ENCODE peak calls at places on chromosomes 4 and X, in four cellular contexts. B, E, S and Z are unnamed samples.

GRCh38 chr4:87868482-87868881 is 35.7 kb downstream of the MEPE start:
- DNase-seq in B (no peak), E (no peak), S (no peak), Z (no peak)

GRCh38 chr4:19983072-19983471 is 268.6 kb upstream of the SLIT2 start:
- DNase-seq in B (no peak), E (no peak), S (no peak), Z (no peak)

GRCh38 chr4:94032754-94033153 is 174.9 kb upstream of the SMARCAD1 start:
- DNase-seq in B (peak; percentile 20), E (no peak), S (no peak), Z (no peak)

GRCh38 chrX:100659431-100660137 is 15.6 kb downstream of the SRPX2 start:
- DNase-seq in B (no peak), E (no peak), S (no peak), Z (no peak)

GRCh38 chr4:40032785-40033184 is 23.9 kb upstream of the N4BP2 start:
- DNase-seq in B (no peak), E (no peak), S (no peak), Z (no peak)

GRCh38 chr4:123603165-123603564 is 206.6 kb downstream of the SPRY1 start:
- DNase-seq in B (no peak), E (no peak), S (no peak), Z (peak; percentile 13)

GRCh38 chr4:110007217-110007616 is 94.5 kb downstream of the EGF start:
- DNase-seq in B (no peak), E (no peak), S (no peak), Z (peak; percentile 13)

GRCh38 chr4:76341063-76341462 is 34.5 kb downstream of the STBD1 start:
- DNase-seq in B (no peak), E (peak; percentile 52), S (no peak), Z (no peak)

GRCh38 chrX:131709553-131709952 is 165.7 kb downstream of the OR13H1 start:
- DNase-seq in B (no peak), E (no peak), S (no peak), Z (no peak)

GRCh38 chrX:47222776-47223350 is 4.4 kb downstream of the CDK16 start:
- DNase-seq in B (no peak), E (peak; percentile 48), S (no peak), Z (no peak)

GRCh38 chrX:73964607-73965006 is 339.4 kb upstream of the ZCCHC13 start:
- DNase-seq in B (no peak), E (no peak), S (no peak), Z (no peak)

GRCh38 chrX:48496660-48497059 is 12.1 kb upstream of the PORCN start:
- DNase-seq in B (no peak), E (peak; percentile 45), S (no peak), Z (no peak)

GRCh38 chrX:114065612-114066178 is 518.2 kb upstream of the HTR2C start:
- DNase-seq in B (no peak), E (no peak), S (no peak), Z (no peak)

GRCh38 chr4:128812360-128812958 is 3.0 kb downstream of the JADE1 start:
- DNase-seq in B (peak; percentile 61), E (peak; percentile 71), S (no peak), Z (peak; percentile 76)

GRCh38 chr4:175273995-175274753 is 356.0 kb downstream of the ADAM29 start:
- DNase-seq in B (no peak), E (no peak), S (no peak), Z (no peak)

GRCh38 chrX:117701050-117701449 is 415.6 kb downstream of the KLHL13 start:
- DNase-seq in B (no peak), E (no peak), S (no peak), Z (no peak)

GRCh38 chr4:151853034-151853433 is 92.2 kb upstream of the GATB start:
- DNase-seq in B (no peak), E (no peak), S (no peak), Z (no peak)

GRCh38 chr4:156764846-156765245 is 206.8 kb downstream of the PDGFC start:
- DNase-seq in B (no peak), E (no peak), S (no peak), Z (no peak)

GRCh38 chrX:136030357-136031225 is 45.4 kb downstream of the SLC9A6 start:
- DNase-seq in B (no peak), E (no peak), S (no peak), Z (no peak)

GRCh38 chr4:183591301-183591700 is 67.7 kb downstream of the RWDD4 start:
- DNase-seq in B (no peak), E (no peak), S (no peak), Z (no peak)

GRCh38 chr4:81806485-81806884 is 334.8 kb upstream of the RASGEF1B start:
- DNase-seq in B (no peak), E (no peak), S (no peak), Z (no peak)

DNA sequence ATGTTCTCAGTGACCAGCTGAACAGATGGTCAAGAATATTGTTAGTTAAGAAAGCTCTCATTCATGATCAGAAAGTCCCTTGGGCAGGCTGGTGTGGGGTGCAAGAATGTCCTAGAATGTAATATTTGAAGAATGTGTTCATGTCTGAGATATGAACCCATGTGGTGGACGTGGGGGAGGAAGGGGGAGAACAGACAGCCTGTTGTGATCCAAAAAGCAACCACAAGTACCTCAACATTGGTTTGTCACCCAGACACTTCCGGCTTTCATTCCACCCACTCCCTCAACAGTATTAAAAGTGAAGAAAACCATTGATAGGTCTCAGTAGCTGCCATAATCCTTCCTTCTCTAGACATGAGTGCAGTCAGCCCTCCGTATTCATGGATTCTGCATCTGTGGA is 82.2 kb downstream of the MAML3 start:
- DNase-seq in B (no peak), E (no peak), S (peak; percentile 35), Z (no peak)
- TF ChIP-seq TCF7 in B (no peak), E (no peak), S (no peak), Z (no peak)

GRCh38 chr4:150581611-150582010 is 340 bp upstream of the MAB21L2 start:
- DNase-seq in B (peak; percentile 56), E (no peak), S (no peak), Z (no peak)
- TF ChIP-seq TCF7 in B (no peak), E (no peak), S (no peak), Z (no peak)

DNA sequence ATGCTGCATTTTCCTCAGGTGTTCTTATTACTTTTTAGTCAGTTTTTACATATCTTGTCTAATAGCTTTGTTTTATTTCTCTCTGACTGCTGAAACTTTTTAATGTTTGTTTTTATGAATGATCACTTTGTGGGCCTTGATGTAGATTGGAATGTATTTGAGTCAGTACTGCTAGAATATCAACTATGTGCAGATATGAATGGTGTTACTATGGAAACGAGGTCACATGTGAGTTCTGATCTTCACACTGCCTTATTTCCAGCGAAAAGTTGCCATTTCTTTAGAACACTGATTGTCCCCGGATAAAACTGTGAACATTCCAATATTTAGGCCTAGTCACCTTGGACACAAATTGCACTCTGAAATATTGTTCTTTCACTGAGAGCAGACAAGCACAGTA is 27.3 kb upstream of the MAGED1 start:
- DNase-seq in B (no peak), E (no peak), S (no peak), Z (no peak)
- TF ChIP-seq TCF7 in B (no peak), E (no peak), S (no peak), Z (no peak)

DNA sequence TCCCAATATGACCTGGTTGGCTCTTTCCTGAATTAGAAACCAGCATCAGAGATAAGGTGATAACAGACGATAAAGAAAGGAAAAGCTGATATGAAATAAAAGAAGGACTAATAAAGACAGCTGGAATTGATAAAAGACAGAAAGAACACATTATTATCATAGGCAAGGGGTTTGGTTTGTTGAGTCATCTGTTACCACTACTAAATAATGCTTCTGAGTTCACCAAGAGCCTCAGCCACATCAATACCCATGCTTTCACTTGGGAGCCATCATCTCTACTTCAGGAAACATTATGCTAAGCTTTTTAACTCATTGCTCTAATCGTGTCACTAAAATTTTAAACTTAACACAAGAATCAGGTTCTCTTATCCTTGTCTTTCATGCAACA is 27.6 kb downstream of the ANXA5 start:
- DNase-seq in B (no peak), E (no peak), S (no peak), Z (no peak)
- TF ChIP-seq TCF7 in B (no peak), E (no peak), S (no peak), Z (no peak)

DNA sequence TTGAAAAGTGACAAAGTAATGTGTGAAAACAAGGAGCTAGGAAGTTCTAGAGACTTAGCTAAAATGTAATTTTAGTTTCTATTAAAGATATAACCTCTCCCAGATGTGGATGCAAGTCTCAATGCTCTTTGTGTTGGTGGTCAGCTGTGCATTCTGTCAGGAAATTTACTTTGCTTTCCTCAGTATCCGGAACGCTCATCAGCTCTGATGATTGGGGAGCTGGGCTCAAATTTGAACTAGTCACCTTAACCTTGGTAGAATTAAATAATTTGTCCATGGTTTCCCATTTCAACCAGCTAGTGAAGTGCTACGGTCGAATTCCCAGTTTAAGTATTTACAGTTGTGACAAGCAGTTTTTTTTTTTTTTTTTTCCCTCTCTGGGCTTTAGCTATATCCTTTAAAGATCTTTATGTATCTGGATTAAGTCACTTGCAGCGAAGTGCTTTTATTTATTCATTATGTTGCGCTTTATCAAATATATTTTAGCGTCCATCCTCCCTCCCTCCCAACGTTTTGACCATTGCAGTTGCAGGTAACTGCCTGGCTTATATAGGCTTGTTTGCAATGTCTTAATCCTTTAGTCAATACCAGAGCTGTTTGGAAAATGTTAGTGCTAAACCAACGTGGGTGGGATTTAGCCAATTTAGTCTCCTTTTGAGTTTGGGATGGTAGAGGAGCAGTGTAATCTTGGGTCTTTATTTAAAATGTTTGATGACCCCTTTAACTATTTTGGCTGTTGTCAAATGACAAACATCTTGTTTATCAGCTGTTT is 2.1 kb downstream of the OGT start:
- DNase-seq in B (no peak), E (no peak), S (no peak), Z (peak; percentile 13)
- TF ChIP-seq TCF7 in B (no peak), E (no peak), S (no peak), Z (no peak)

DNA sequence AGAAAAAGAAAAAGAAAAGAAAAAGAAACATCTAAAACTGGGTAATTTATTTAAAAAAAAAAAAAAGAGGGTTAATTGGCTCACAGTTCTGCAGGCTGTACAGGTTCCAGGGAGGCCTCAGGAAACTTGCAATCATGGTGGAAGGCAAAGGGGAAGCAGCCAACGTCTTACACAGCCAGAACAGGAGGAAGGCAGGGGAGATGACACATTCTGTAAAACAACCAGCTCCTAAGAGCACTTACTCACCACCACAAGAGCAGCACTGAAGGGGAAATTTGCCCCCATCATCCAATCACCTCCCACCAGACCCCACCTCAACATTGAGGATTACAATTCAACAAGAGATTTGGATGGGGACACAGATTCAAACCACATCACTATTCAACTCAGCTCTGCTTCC is 36.8 kb upstream of the TMEM184C start:
- DNase-seq in B (no peak), E (no peak), S (no peak), Z (no peak)
- TF ChIP-seq TCF7 in B (no peak), E (no peak), S (no peak), Z (no peak)